ENCODE peak calls at places on chromosomes 5 and 9, in nine cellular contexts. K is body of pancreas, M is A549, O is right lobe of liver, N is tibial nerve, P is adrenal gland, I is esophagus squamous epithelium, R is heart left ventricle, U is suprapubic skin. Z is an unnamed sample.

GRCh38 chr9:132210472-132211145 is 48.8 kb downstream of the NTNG2 start:
- DNase-seq in I (no peak), M (no peak), O (no peak), P (no peak), U (no peak), R (no peak), N (no peak), K (no peak), Z (no peak)

GRCh38 chr9:133031496-133031911 is 707 bp downstream of the GTF3C5 start:
- DNase-seq in M (no peak), K (no peak), P (no peak), N (no peak), I (no peak), O (no peak), U (no peak), R (no peak), Z (no peak)

GRCh38 chr9:1875921-1876448 is 139.2 kb upstream of the SMARCA2 start:
- DNase-seq in N (no peak), K (no peak), M (no peak), P (no peak), O (no peak), R (no peak), I (no peak), U (no peak), Z (peak)

GRCh38 chr9:91727316-91727861 is 222.6 kb downstream of the ROR2 start:
- DNase-seq in U (no peak), N (no peak), K (peak), R (no peak), O (no peak), P (peak), I (no peak), M (peak), Z (peak)

GRCh38 chr9:127634698-127635097 is 22.6 kb downstream of the STXBP1 start:
- DNase-seq in M (no peak), U (no peak), O (no peak), K (no peak), I (no peak), P (no peak), R (no peak), N (no peak), Z (no peak)

GRCh38 chr5:52709171-52709925 is 78.4 kb upstream of the ITGA1 start:
- DNase-seq in I (no peak), R (peak), N (no peak), P (peak), U (no peak), M (no peak), O (no peak), K (no peak), Z (no peak)

GRCh38 chr5:125897068-125897467 is 526.1 kb upstream of the GRAMD2B start:
- DNase-seq in N (no peak), R (no peak), P (no peak), K (no peak), U (no peak), O (no peak), M (no peak), I (no peak), Z (no peak)

GRCh38 chr5:60149081-60149480 is 255.6 kb upstream of the PDE4D start:
- DNase-seq in K (no peak), M (no peak), R (no peak), U (no peak), O (no peak), N (no peak), P (no peak), I (no peak), Z (no peak)

GRCh38 chr5:5752844-5753243 is 330.4 kb downstream of the ICE1 start:
- DNase-seq in M (no peak), U (no peak), N (no peak), R (no peak), I (no peak), K (no peak), O (no peak), P (peak), Z (no peak)

GRCh38 chr5:74497706-74498105 is 142.8 kb downstream of the ENC1 start:
- DNase-seq in O (no peak), R (no peak), I (no peak), K (no peak), M (no peak), U (no peak), N (no peak), P (no peak), Z (no peak)

GRCh38 chr9:28808042-28808441 is 1234.8 kb upstream of the C9orf72 start:
- DNase-seq in N (no peak), P (no peak), O (no peak), R (no peak), U (no peak), M (no peak), I (no peak), K (no peak), Z (no peak)

GRCh38 chr5:59673438-59674058 is 220.0 kb downstream of the PDE4D start:
- DNase-seq in O (no peak), K (no peak), M (peak), I (no peak), R (no peak), U (no peak), P (peak), N (no peak), Z (no peak)

GRCh38 chr9:95336281-95336680 is 18.8 kb upstream of the FANCC start:
- DNase-seq in U (no peak), M (no peak), I (no peak), R (no peak), O (peak), N (no peak), K (peak), P (peak), Z (no peak)

GRCh38 chr5:151248651-151249050 is 4.3 kb upstream of the GM2A start:
- DNase-seq in K (peak), I (no peak), M (no peak), U (no peak), R (no peak), N (no peak), P (no peak), O (no peak), Z (no peak)

GRCh38 chr9:33619666-33620404 is 95.8 kb downstream of the ANKRD18B start:
- DNase-seq in N (no peak), R (no peak), I (no peak), U (no peak), O (no peak), M (peak), K (no peak), P (no peak), Z (no peak)

GRCh38 chr5:126100767-126101166 is 322.4 kb upstream of the GRAMD2B start:
- DNase-seq in I (no peak), U (no peak), M (peak), O (no peak), P (no peak), N (no peak), K (no peak), R (no peak), Z (no peak)

GRCh38 chr5:154858972-154859950 is 834 bp downstream of the CNOT8 start:
- DNase-seq in P (no peak), K (no peak), M (no peak), I (no peak), O (no peak), R (no peak), N (no peak), U (no peak), Z (no peak)

GRCh38 chr9:136437430-136437829 is 2.2 kb downstream of the INPP5E start:
- DNase-seq in U (no peak), R (no peak), O (no peak), I (no peak), K (no peak), P (peak), N (no peak), M (no peak), Z (no peak)

GRCh38 chr5:56327810-56328209 is 94.7 kb upstream of the ANKRD55 start:
- DNase-seq in K (no peak), U (no peak), P (no peak), O (no peak), N (no peak), M (no peak), R (no peak), I (no peak), Z (no peak)

GRCh38 chr5:7673658-7674057 is 177.3 kb downstream of the CFAP90 start:
- DNase-seq in O (no peak), I (no peak), U (no peak), P (no peak), N (no peak), M (no peak), K (no peak), R (no peak), Z (no peak)

GRCh38 chr5:171428849-171429542 is 9.5 kb downstream of the FGF18 start:
- DNase-seq in P (no peak), I (no peak), U (peak), O (no peak), M (no peak), K (no peak), N (no peak), R (no peak), Z (no peak)

GRCh38 chr9:81574399-81574798 is 114.9 kb downstream of the TLE1 start:
- DNase-seq in I (no peak), P (no peak), M (no peak), K (no peak), N (no peak), R (no peak), O (no peak), U (no peak), Z (no peak)

GRCh38 chr9:99818439-99818992 is 3.2 kb upstream of the NR4A3 start:
- DNase-seq in R (peak), U (no peak), O (no peak), M (no peak), K (no peak), P (no peak), I (no peak), N (no peak), Z (no peak)

GRCh38 chr5:33441241-33441844 is 578 bp downstream of the TARS1 start:
- DNase-seq in O (no peak), N (no peak), M (peak), K (peak), R (no peak), U (no peak), P (peak), I (no peak), Z (no peak)

GRCh38 chr5:111345731-111346130 is 121.5 kb downstream of the CAMK4 start:
- DNase-seq in P (no peak), R (no peak), M (no peak), I (no peak), O (no peak), K (no peak), U (no peak), N (no peak), Z (no peak)

GRCh38 chr9:69455311-69455710 is 130.3 kb downstream of the ENTREP1 start:
- DNase-seq in O (no peak), I (no peak), U (no peak), M (no peak), R (no peak), N (no peak), K (no peak), P (no peak), Z (no peak)

GRCh38 chr5:172334641-172335040 is 51.1 kb upstream of the UBTD2 start:
- DNase-seq in O (no peak), P (no peak), I (no peak), M (no peak), K (no peak), R (no peak), U (no peak), N (no peak), Z (no peak)

GRCh38 chr5:64040496-64040895 is 78.3 kb upstream of the HTR1A start:
- DNase-seq in P (no peak), I (no peak), M (no peak), N (no peak), U (no peak), O (no peak), K (no peak), R (no peak), Z (no peak)
- TF ChIP-seq POLR2A in P (no peak), I (no peak), M (no peak), N (no peak), U (no peak), O (no peak), K (no peak), R (no peak), Z (no peak)

GRCh38 chr5:157860898-157861894 is 2.3 kb upstream of the CLINT1 start:
- DNase-seq in R (no peak), O (peak), M (no peak), P (no peak), K (no peak), I (no peak), N (no peak), U (no peak), Z (peak)

GRCh38 chr5:157862183-157862851 is 3.4 kb upstream of the CLINT1 start:
- DNase-seq in N (no peak), O (no peak), K (no peak), I (no peak), M (no peak), R (no peak), U (no peak), P (no peak), Z (no peak)

GRCh38 chr5:157857821-157858526 is 971 bp downstream of the CLINT1 start:
- DNase-seq in I (no peak), N (no peak), U (no peak), R (no peak), O (no peak), M (no peak), K (no peak), P (no peak), Z (no peak)

GRCh38 chr5:157858527-157859226 is at the start of gene CLINT1:
- DNase-seq in N (peak), M (peak), I (peak), K (peak), U (peak), R (peak), P (peak), O (peak), Z (peak)

GRCh38 chr5:157859227-157859575 is 256 bp upstream of the CLINT1 start:
- DNase-seq in U (no peak), P (no peak), M (no peak), R (no peak), N (no peak), I (no peak), K (no peak), O (no peak), Z (no peak)
- TF ChIP-seq POLR2A in U (no peak), P (no peak), M (no peak), R (no peak), N (peak), I (no peak), K (no peak), O (no peak), Z (no peak)

GRCh38 chr5:43603535-43604363 is 769 bp downstream of the NNT start:
- DNase-seq in P (peak), O (peak), K (peak), R (peak), U (peak), M (no peak), I (peak), N (peak), Z (peak)
- TF ChIP-seq POLR2A in P (peak), O (peak), K (peak), R (peak), U (no peak), M (no peak), I (peak), N (no peak), Z (peak)

GRCh38 chr9:105243015-105243686 is 1.3 kb upstream of the SLC44A1 start:
- DNase-seq in N (no peak), R (no peak), U (no peak), I (no peak), M (no peak), O (no peak), P (no peak), K (no peak), Z (no peak)

GRCh38 chr9:105244996-105245719 is 707 bp downstream of the SLC44A1 start:
- DNase-seq in K (peak), R (peak), N (no peak), M (peak), P (peak), U (peak), O (peak), I (no peak), Z (no peak)

GRCh38 chr9:105245720-105246161 is 1.3 kb downstream of the SLC44A1 start:
- DNase-seq in M (no peak), N (no peak), U (no peak), R (no peak), O (no peak), P (no peak), I (no peak), K (no peak), Z (no peak)

GRCh38 chr9:105243935-105244273 is 547 bp upstream of the SLC44A1 start:
- DNase-seq in O (no peak), R (no peak), I (no peak), K (no peak), U (no peak), M (no peak), P (no peak), N (no peak), Z (no peak)

DNA sequence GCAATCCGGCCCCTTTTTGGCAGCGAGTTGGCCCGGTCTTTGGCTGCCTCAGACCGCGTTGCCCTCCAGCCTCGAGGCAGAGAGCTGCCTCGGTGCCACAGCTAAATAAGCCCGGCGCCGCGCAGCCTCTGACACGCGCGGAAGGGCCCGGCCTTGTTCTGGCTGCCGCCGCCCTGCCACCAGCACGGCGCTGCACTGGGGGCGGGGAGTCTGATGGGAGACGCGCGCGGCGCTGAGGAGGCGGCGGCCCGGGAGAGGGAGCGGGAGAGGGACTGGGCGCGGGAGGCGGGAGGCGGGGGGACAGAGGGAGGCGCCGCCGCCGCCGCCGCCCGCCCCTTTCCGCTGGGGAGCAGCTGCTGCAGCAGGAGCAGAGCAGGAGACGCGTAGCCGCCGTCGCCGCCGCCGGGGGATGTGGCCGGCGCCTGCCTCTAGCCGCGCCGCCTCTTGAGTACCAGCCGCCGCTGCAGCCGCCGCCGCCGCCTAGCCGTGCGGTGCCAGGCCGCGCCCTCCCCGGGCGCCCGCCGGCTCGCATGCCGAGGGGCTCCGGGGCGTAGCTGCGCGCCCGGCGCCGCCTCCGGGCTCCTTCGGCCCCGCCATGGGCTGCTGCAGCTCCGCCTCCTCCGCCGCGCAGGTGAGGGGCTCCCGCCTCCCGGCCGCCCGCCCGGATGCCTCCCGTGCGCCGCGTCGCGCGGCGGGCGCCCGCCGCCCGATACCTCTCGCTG is at the start of gene SLC44A1:
- DNase-seq in R (peak), K (peak), I (peak), O (peak), P (peak), U (peak), M (peak), N (peak), Z (peak)
- TF ChIP-seq POLR2A in R (peak), K (peak), I (peak), O (peak), P (peak), U (no peak), M (peak), N (peak), Z (no peak)

GRCh38 chr5:112860929-112861637 is at the start of gene SRP19:
- DNase-seq in O (peak), P (peak), I (peak), K (peak), U (peak), N (peak), M (peak), R (peak), Z (peak)
- TF ChIP-seq POLR2A in O (peak), P (peak), I (peak), K (peak), U (no peak), N (peak), M (peak), R (peak), Z (peak)

GRCh38 chr9:134067904-134068741 is at the start of gene BRD3:
- DNase-seq in U (peak), K (peak), R (peak), O (peak), M (peak), N (peak), I (peak), P (peak), Z (peak)
- TF ChIP-seq POLR2A in U (no peak), K (peak), R (peak), O (peak), M (peak), N (peak), I (peak), P (peak), Z (no peak)